ENCODE peak calls at places on chromosome 2, in four cellular contexts. B, Z, D and H are unnamed samples.

GRCh38 chr2:47307066-47307465 is 95.9 kb upstream of the MSH2 start:
- DNase-seq in B (no peak), Z (no peak), D (no peak), H (no peak)

GRCh38 chr2:8569332-8569930 is 112.4 kb upstream of the ID2 start:
- DNase-seq in B (no peak), Z (no peak), D (no peak), H (no peak)

GRCh38 chr2:112977559-112978056 is at the start of gene IL36G:
- DNase-seq in B (no peak), Z (no peak), D (no peak), H (no peak)

GRCh38 chr2:225282858-225283693 is 116.4 kb upstream of the NYAP2 start:
- DNase-seq in B (no peak), Z (no peak), D (peak; percentile 38), H (peak; percentile 15)

GRCh38 chr2:135056790-135057189 is 4.7 kb downstream of the RAB3GAP1 start:
- DNase-seq in B (no peak), Z (no peak), D (no peak), H (no peak)

GRCh38 chr2:65681503-65681902 is 249.1 kb upstream of the SPRED2 start:
- DNase-seq in B (no peak), Z (no peak), D (no peak), H (no peak)

GRCh38 chr2:152335016-152335850 is at the start of gene FMNL2:
- DNase-seq in B (peak; percentile 89), Z (peak; percentile 90), D (peak; percentile 92), H (peak; percentile 81)

GRCh38 chr2:6877402-6878305 is at the start of gene RSAD2:
- DNase-seq in B (peak; percentile 47), Z (peak; percentile 25), D (peak; percentile 2), H (peak; percentile 72)

GRCh38 chr2:230153390-230153976 is 66.3 kb downstream of the SP110 start:
- DNase-seq in B (no peak), Z (no peak), D (no peak), H (no peak)

GRCh38 chr2:237688081-237688480 is 60.7 kb downstream of the LRRFIP1 start:
- DNase-seq in B (no peak), Z (no peak), D (no peak), H (no peak)

GRCh38 chr2:37543967-37544366 is 127.5 kb downstream of the CDC42EP3 start:
- DNase-seq in B (no peak), Z (no peak), D (no peak), H (no peak)

GRCh38 chr2:237885931-237886701 is 26.7 kb downstream of the RAMP1 start:
- DNase-seq in B (peak; percentile 82), Z (peak; percentile 87), D (peak; percentile 43), H (no peak)

GRCh38 chr2:75238670-75239330 is 39.5 kb upstream of the TACR1 start:
- DNase-seq in B (no peak), Z (no peak), D (no peak), H (no peak)

GRCh38 chr2:64686283-64686956 is 32.7 kb upstream of the SERTAD2 start:
- DNase-seq in B (no peak), Z (no peak), D (no peak), H (no peak)

GRCh38 chr2:237137626-237138323 is 52.1 kb downstream of the COPS8 start:
- DNase-seq in B (no peak), Z (no peak), D (no peak), H (no peak)

GRCh38 chr2:164875334-164876205 is 33.9 kb upstream of the COBLL1 start:
- DNase-seq in B (no peak), Z (no peak), D (no peak), H (no peak)

GRCh38 chr2:173355132-173355865 is 627 bp downstream of the CDCA7 start:
- DNase-seq in B (peak; percentile 55), Z (peak; percentile 60), D (peak; percentile 4), H (peak; percentile 89)

GRCh38 chr2:96110621-96111256 is 5.6 kb downstream of the ADRA2B start:
- DNase-seq in B (peak; percentile 30), Z (peak; percentile 15), D (no peak), H (no peak)

GRCh38 chr2:223633656-223634055 is 31.5 kb upstream of the SCG2 start:
- DNase-seq in B (no peak), Z (no peak), D (peak; percentile 24), H (no peak)

GRCh38 chr2:160583162-160583522 is 89.5 kb upstream of the RBMS1 start:
- DNase-seq in B (no peak), Z (no peak), D (no peak), H (no peak)

GRCh38 chr2:111100765-111101162 is 19.9 kb upstream of the BCL2L11 start:
- DNase-seq in B (no peak), Z (no peak), D (no peak), H (peak; percentile 16)

GRCh38 chr2:39413063-39413722 is 23.9 kb downstream of the MAP4K3 start:
- DNase-seq in B (no peak), Z (no peak), D (no peak), H (no peak)

GRCh38 chr2:15092166-15092565 is 459.6 kb downstream of the LRATD1 start:
- DNase-seq in B (no peak), Z (no peak), D (no peak), H (no peak)

GRCh38 chr2:127563458-127564428 is 28.3 kb downstream of the MYO7B start:
- DNase-seq in B (no peak), Z (no peak), D (no peak), H (no peak)

GRCh38 chr2:128631698-128632490 is 313.2 kb upstream of the HS6ST1 start:
- DNase-seq in B (peak; percentile 13), Z (no peak), D (no peak), H (no peak)

GRCh38 chr2:24613154-24613814 is 122.2 kb downstream of the NCOA1 start:
- DNase-seq in B (no peak), Z (no peak), D (no peak), H (peak; percentile 54)

GRCh38 chr2:140256080-140256479 is 1475.9 kb upstream of the NXPH2 start:
- DNase-seq in B (no peak), Z (no peak), D (no peak), H (no peak)

GRCh38 chr2:101446869-101447268 is 28.0 kb downstream of the RFX8 start:
- DNase-seq in B (no peak), Z (no peak), D (no peak), H (peak; percentile 71)

GRCh38 chr2:239298126-239298804 is 102.6 kb downstream of the HDAC4 start:
- DNase-seq in B (peak; percentile 56), Z (peak; percentile 31), D (no peak), H (peak; percentile 16)

GRCh38 chr2:127453392-127454171 is 35.4 kb downstream of the PROC start:
- DNase-seq in B (no peak), Z (no peak), D (peak; percentile 3), H (peak; percentile 46)